ENCODE peak calls at places on chromosomes 11 and 22, in seven cellular contexts. One of them, this sample, is unnamed.

GRCh38 chr22:27820896-27821866 is 19.6 kb upstream of the MN1 start:
- DNase-seq in GM10248: no peak
- DNase-seq in AG09309: no peak
- DNase-seq in activated gamma-delta T cell treated with anti-CD3 and anti-CD28 coated beads, Interleukin-2, amount 50 U/mL, for 16 hours: no peak
- DNase-seq in right lobe of liver: no peak
- DNase-seq in osteoblast: no peak
- DNase-seq in lung microvascular endothelial cell: no peak
- DNase-seq in this sample: no peak

GRCh38 chr22:24505337-24505736 is 10.2 kb downstream of the UPB1 start:
- DNase-seq in lung microvascular endothelial cell: no peak
- DNase-seq in AG09309: no peak
- DNase-seq in GM10248: no peak
- DNase-seq in right lobe of liver: no peak
- DNase-seq in activated gamma-delta T cell treated with anti-CD3 and anti-CD28 coated beads, Interleukin-2, amount 50 U/mL, for 16 hours: no peak
- DNase-seq in osteoblast: peak
- DNase-seq in this sample: no peak

GRCh38 chr11:77250881-77251640 is 50.4 kb downstream of the GDPD4 start:
- DNase-seq in osteoblast: no peak
- DNase-seq in activated gamma-delta T cell treated with anti-CD3 and anti-CD28 coated beads, Interleukin-2, amount 50 U/mL, for 16 hours: no peak
- DNase-seq in lung microvascular endothelial cell: peak
- DNase-seq in right lobe of liver: no peak
- DNase-seq in GM10248: no peak
- DNase-seq in AG09309: no peak
- DNase-seq in this sample: no peak

GRCh38 chr11:60056349-60056969 is at the start of gene MS4A3:
- DNase-seq in activated gamma-delta T cell treated with anti-CD3 and anti-CD28 coated beads, Interleukin-2, amount 50 U/mL, for 16 hours: no peak
- DNase-seq in lung microvascular endothelial cell: no peak
- DNase-seq in AG09309: no peak
- DNase-seq in right lobe of liver: no peak
- DNase-seq in GM10248: no peak
- DNase-seq in osteoblast: no peak
- DNase-seq in this sample: no peak

GRCh38 chr22:39352301-39352867 is 2.6 kb downstream of the SYNGR1 start:
- DNase-seq in right lobe of liver: no peak
- DNase-seq in GM10248: no peak
- DNase-seq in activated gamma-delta T cell treated with anti-CD3 and anti-CD28 coated beads, Interleukin-2, amount 50 U/mL, for 16 hours: no peak
- DNase-seq in AG09309: no peak
- DNase-seq in osteoblast: peak
- DNase-seq in lung microvascular endothelial cell: no peak
- DNase-seq in this sample: no peak

GRCh38 chr11:67632982-67633755 is 3.4 kb upstream of the NUDT8 start:
- DNase-seq in lung microvascular endothelial cell: no peak
- DNase-seq in AG09309: no peak
- DNase-seq in right lobe of liver: peak
- DNase-seq in activated gamma-delta T cell treated with anti-CD3 and anti-CD28 coated beads, Interleukin-2, amount 50 U/mL, for 16 hours: no peak
- DNase-seq in osteoblast: peak
- DNase-seq in GM10248: no peak
- DNase-seq in this sample: no peak

GRCh38 chr22:26245001-26245400 is 75.7 kb downstream of the SEZ6L start:
- DNase-seq in osteoblast: no peak
- DNase-seq in activated gamma-delta T cell treated with anti-CD3 and anti-CD28 coated beads, Interleukin-2, amount 50 U/mL, for 16 hours: no peak
- DNase-seq in lung microvascular endothelial cell: no peak
- DNase-seq in AG09309: no peak
- DNase-seq in GM10248: no peak
- DNase-seq in right lobe of liver: no peak
- DNase-seq in this sample: no peak

GRCh38 chr11:66281001-66281400 is 3.0 kb downstream of the CNIH2 start:
- DNase-seq in osteoblast: no peak
- DNase-seq in GM10248: no peak
- DNase-seq in AG09309: no peak
- DNase-seq in lung microvascular endothelial cell: no peak
- DNase-seq in activated gamma-delta T cell treated with anti-CD3 and anti-CD28 coated beads, Interleukin-2, amount 50 U/mL, for 16 hours: no peak
- DNase-seq in right lobe of liver: no peak
- DNase-seq in this sample: no peak

GRCh38 chr11:66119348-66120133 is 49.5 kb downstream of the PACS1 start:
- DNase-seq in right lobe of liver: no peak
- DNase-seq in osteoblast: no peak
- DNase-seq in AG09309: no peak
- DNase-seq in lung microvascular endothelial cell: peak
- DNase-seq in GM10248: no peak
- DNase-seq in activated gamma-delta T cell treated with anti-CD3 and anti-CD28 coated beads, Interleukin-2, amount 50 U/mL, for 16 hours: no peak
- DNase-seq in this sample: no peak

GRCh38 chr11:102384419-102385052 is 37.5 kb downstream of the BIRC2 start:
- DNase-seq in lung microvascular endothelial cell: no peak
- DNase-seq in osteoblast: no peak
- DNase-seq in right lobe of liver: no peak
- DNase-seq in AG09309: no peak
- DNase-seq in GM10248: no peak
- DNase-seq in activated gamma-delta T cell treated with anti-CD3 and anti-CD28 coated beads, Interleukin-2, amount 50 U/mL, for 16 hours: no peak
- DNase-seq in this sample: no peak

GRCh38 chr11:44725016-44725651 is 1.6 kb upstream of the TSPAN18 start:
- DNase-seq in right lobe of liver: no peak
- DNase-seq in activated gamma-delta T cell treated with anti-CD3 and anti-CD28 coated beads, Interleukin-2, amount 50 U/mL, for 16 hours: no peak
- DNase-seq in GM10248: no peak
- DNase-seq in osteoblast: peak
- DNase-seq in lung microvascular endothelial cell: no peak
- DNase-seq in AG09309: no peak
- DNase-seq in this sample: no peak

GRCh38 chr11:100855466-100856067 is 168.5 kb downstream of the ARHGAP42 start:
- DNase-seq in right lobe of liver: no peak
- DNase-seq in AG09309: no peak
- DNase-seq in activated gamma-delta T cell treated with anti-CD3 and anti-CD28 coated beads, Interleukin-2, amount 50 U/mL, for 16 hours: no peak
- DNase-seq in GM10248: no peak
- DNase-seq in lung microvascular endothelial cell: peak
- DNase-seq in osteoblast: no peak
- DNase-seq in this sample: peak

GRCh38 chr11:85590848-85591483 is 36.2 kb downstream of the DLG2 start:
- DNase-seq in osteoblast: peak
- DNase-seq in lung microvascular endothelial cell: peak
- DNase-seq in GM10248: no peak
- DNase-seq in activated gamma-delta T cell treated with anti-CD3 and anti-CD28 coated beads, Interleukin-2, amount 50 U/mL, for 16 hours: no peak
- DNase-seq in right lobe of liver: no peak
- DNase-seq in AG09309: peak
- DNase-seq in this sample: peak

GRCh38 chr11:6319879-6320410 is 356 bp downstream of the CAVIN3 start:
- DNase-seq in osteoblast: peak
- DNase-seq in GM10248: peak
- DNase-seq in right lobe of liver: peak
- DNase-seq in lung microvascular endothelial cell: peak
- DNase-seq in activated gamma-delta T cell treated with anti-CD3 and anti-CD28 coated beads, Interleukin-2, amount 50 U/mL, for 16 hours: no peak
- DNase-seq in AG09309: peak
- DNase-seq in this sample: peak

This sample was measured in stromal cell of bone marrow.